ENCODE peak calls at places on chromosomes 11 and 22, in four cellular contexts. V is ovary, L is pancreas, C is mammary epithelial cell. R is an unnamed sample.
A peak's percentile ranks its signal among the peaks of the same experiment; 100 is the strongest.

GRCh38 chr11:10303558-10304363 is 1.1 kb upstream of the ADM start:
- DNase-seq in V (no peak), L (no peak), C (peak; percentile 82), R (peak; percentile 34)

GRCh38 chr22:49907807-49908206 is 10.4 kb downstream of the ALG12 start:
- DNase-seq in V (no peak), L (no peak), C (no peak), R (no peak)

GRCh38 chr22:29668681-29669080 is 51.1 kb upstream of the CABP7 start:
- DNase-seq in C (no peak), V (no peak), L (no peak), R (no peak)

GRCh38 chr22:41668971-41669911 is 19.4 kb downstream of the SNU13 start:
- DNase-seq in V (no peak), C (no peak), L (no peak), R (no peak)

GRCh38 chr11:130037058-130037457 is 32.6 kb upstream of the APLP2 start:
- DNase-seq in C (peak; percentile 93), L (no peak), V (no peak), R (no peak)

GRCh38 chr22:27673839-27674238 is 127.7 kb downstream of the MN1 start:
- DNase-seq in V (no peak), C (no peak), L (peak; percentile 63), R (peak; percentile 59)

GRCh38 chr11:8561461-8561860 is 32.6 kb downstream of the STK33 start:
- DNase-seq in L (no peak), C (no peak), V (no peak), R (no peak)

GRCh38 chr22:21977814-21978213 is 4.8 kb downstream of the TOP3B start:
- DNase-seq in L (no peak), C (no peak), V (no peak), R (peak; percentile 19)

GRCh38 chr11:78339483-78339882 is 78.1 kb downstream of the GAB2 start:
- DNase-seq in C (no peak), L (no peak), V (no peak), R (no peak)

GRCh38 chr11:133787379-133788103 is 57.8 kb downstream of the SPATA19 start:
- DNase-seq in V (no peak), C (no peak), L (peak; percentile 13), R (peak; percentile 74)

GRCh38 chr11:59802639-59803176 is 7.9 kb downstream of the MRPL16 start:
- DNase-seq in V (peak; percentile 16), C (peak; percentile 44), L (peak; percentile 48), R (no peak)

GRCh38 chr11:68504432-68505066 is 44.0 kb downstream of the PPP6R3 start:
- DNase-seq in C (no peak), V (no peak), L (no peak), R (no peak)

GRCh38 chr11:104668797-104669463 is 229.3 kb downstream of the CASP12 start:
- DNase-seq in L (no peak), C (peak; percentile 84), V (no peak), R (no peak)

GRCh38 chr22:40363059-40363458 is 7.3 kb upstream of the SGSM3 start:
- DNase-seq in L (no peak), V (no peak), C (no peak), R (no peak)

GRCh38 chr11:26287067-26287518 is 44.8 kb upstream of the ANO3 start:
- DNase-seq in V (no peak), C (peak; percentile 1), L (no peak), R (no peak)

GRCh38 chr11:89491141-89491690 is at the start of gene NOX4:
- DNase-seq in C (no peak), V (peak; percentile 47), L (peak; percentile 13), R (peak; percentile 68)

GRCh38 chr11:66727883-66728759 is 895 bp downstream of the SPTBN2 start:
- DNase-seq in V (no peak), C (no peak), L (peak; percentile 31), R (no peak)

GRCh38 chr22:40703174-40703573 is 23.9 kb downstream of the MCHR1 start:
- DNase-seq in L (no peak), V (no peak), C (no peak), R (no peak)

GRCh38 chr11:129319201-129319600 is 56.4 kb upstream of the BARX2 start:
- DNase-seq in L (no peak), V (no peak), C (no peak), R (no peak)

GRCh38 chr11:45285931-45286632 is at the start of gene SYT13:
- DNase-seq in L (peak; percentile 73), C (no peak), V (no peak), R (no peak)

GRCh38 chr11:107816028-107816427 is 42.6 kb downstream of the SLC35F2 start:
- DNase-seq in C (no peak), L (no peak), V (no peak), R (no peak)

GRCh38 chr22:26648011-26648497 is 9.3 kb upstream of the MIAT start:
- DNase-seq in L (no peak), V (no peak), C (no peak), R (no peak)

DNA sequence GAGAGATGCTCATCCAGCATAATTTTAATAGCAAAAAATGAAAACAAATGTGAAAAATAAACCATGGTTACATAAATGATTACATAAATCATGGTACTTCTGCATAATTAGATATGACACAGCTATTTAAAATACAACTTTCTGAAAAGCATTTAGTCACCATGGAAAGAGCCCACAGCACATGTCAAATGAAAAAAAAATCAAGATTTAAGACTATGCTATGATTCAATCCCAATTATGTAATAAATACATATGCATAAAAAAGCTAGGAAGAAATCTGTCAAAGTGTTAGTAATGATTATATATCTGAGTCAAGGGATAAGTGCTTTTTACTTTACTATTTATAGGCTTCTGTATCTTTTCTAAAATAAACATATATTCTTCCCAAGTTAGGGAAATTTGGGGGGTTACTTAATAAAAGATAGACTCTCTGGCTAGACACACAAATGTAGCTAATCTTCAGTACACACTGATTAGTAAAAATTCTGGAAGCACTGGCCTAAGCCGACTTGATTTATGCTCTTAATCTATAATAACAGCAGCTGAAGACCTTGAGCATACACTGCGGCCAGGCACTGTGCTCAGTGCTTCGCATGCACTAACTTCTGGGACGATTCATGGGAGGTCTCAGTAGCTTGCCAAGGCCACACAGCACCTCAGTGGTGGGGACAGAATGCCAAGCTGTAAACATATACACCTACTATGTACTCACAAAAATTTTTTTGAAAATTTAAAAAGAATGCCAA is 19.6 kb downstream of the SERPIND1 start:
- DNase-seq in L (no peak), V (no peak), C (no peak), R (no peak)
- H3K4me1 ChIP-seq in L (no peaks in the 10 kb centered on the region), V (peaks cover 9% of the 10 kb centered on the region), C (no peaks in the 10 kb centered on the region), R (no peaks in the 10 kb centered on the region)

DNA sequence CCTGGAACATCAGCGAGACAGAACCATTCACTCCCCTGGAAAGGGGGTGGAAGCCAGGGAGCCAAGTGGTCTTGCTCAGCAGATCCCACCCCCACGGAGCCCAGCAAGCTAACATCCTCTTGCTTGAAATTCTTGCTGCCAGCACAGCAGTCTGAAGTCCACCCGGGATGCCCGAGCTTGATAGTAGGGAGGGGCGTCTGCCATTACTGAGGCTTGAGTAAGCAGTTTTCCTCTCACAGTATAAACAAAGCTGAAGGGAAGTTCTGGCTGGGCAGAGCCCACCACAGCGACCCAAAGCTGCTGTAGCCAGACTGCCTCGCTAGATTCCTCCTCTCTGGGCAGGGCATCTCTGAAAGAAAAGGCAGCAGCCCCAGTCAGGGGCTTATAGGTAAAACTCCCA is 764.8 kb upstream of the LUZP2 start:
- DNase-seq in C (no peak), V (no peak), L (no peak), R (no peak)
- H3K27ac ChIP-seq in C (no peak overlapping the region), V (no peak overlapping the region), L (no peak overlapping the region), R (no peak overlapping the region)

GRCh38 chr11:118628432-118628831 is 21.0 kb downstream of the PHLDB1 start:
- DNase-seq in C (no peak), L (no peak), V (no peak), R (peak; percentile 49)

GRCh38 chr11:118627566-118627965 is 20.2 kb downstream of the PHLDB1 start:
- DNase-seq in C (no peak), V (no peak), L (no peak), R (peak; percentile 44)

GRCh38 chr11:118628861-118629549 is 21.6 kb downstream of the PHLDB1 start:
- DNase-seq in C (no peak), V (no peak), L (no peak), R (no peak)

GRCh38 chr11:118629761-118630661 is 22.6 kb downstream of the PHLDB1 start:
- DNase-seq in V (no peak), L (peak; percentile 42), C (peak; percentile 21), R (no peak)

DNA sequence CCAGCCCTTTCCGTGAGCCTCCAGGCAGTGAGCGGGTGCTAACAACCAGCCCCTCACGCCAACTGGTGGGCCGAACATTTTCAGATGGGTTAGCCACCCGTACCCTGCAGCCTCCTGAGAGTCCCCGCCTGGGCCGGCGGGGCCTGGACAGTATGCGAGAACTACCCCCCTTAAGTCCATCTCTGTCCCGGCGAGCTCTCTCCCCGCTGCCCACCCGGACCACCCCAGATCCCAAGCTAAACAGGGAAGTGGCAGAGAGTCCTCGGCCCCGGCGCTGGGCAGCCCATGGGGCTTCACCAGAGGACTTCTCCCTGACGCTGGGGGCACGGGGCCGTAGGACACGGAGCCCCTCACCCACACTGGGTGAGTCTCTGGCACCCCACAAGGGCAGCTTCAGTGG is 20.6 kb downstream of the PHLDB1 start:
- DNase-seq in L (no peak), C (no peak), V (no peak), R (no peak)
- H3K4me1 ChIP-seq in L (no peaks in the 10 kb centered on the region), C (peaks cover 56% of the 10 kb centered on the region), V (peaks cover 3% of the 10 kb centered on the region), R (peaks cover 43% of the 10 kb centered on the region)

DNA sequence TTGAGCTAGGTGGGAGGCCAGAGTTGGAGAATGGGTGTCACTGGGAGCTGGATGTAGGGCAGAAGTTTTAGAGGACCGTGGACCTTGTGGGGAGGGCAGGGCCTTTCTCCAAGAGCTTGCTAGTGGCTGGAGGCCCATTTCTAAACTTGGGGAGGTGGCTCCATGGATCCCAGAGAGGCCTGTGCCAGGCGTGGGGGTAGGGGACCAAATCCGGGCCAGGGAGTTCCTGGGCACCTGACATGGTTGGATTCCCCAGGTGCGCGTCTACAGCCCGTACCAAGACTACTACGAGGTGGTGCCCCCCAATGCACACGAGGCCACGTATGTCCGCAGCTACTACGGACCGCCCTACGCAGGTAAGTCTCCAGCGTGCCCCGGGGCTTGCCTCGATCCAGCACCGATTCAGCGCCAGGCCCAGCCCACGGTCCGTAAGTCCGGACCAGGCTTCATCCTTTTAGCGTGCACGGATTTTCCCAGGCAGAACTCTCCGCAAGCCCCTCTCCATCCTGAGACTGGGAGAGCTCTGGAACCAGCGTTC is 14.2 kb downstream of the PLEKHB1 start:
- DNase-seq in C (no peak), V (no peak), L (no peak), R (no peak)
- H3K27ac ChIP-seq in C (no peak overlapping the region), V (no peak overlapping the region), L (no peak overlapping the region), R (no peak overlapping the region)

GRCh38 chr22:32831571-32831970 is 30.1 kb downstream of the TIMP3 start:
- DNase-seq in V (no peak), C (no peak), L (no peak), R (no peak)

GRCh38 chr22:32837803-32838202 is 36.3 kb downstream of the TIMP3 start:
- DNase-seq in L (no peak), V (no peak), C (no peak), R (no peak)

GRCh38 chr22:32837142-32837541 is 35.6 kb downstream of the TIMP3 start:
- DNase-seq in V (no peak), L (no peak), C (no peak), R (no peak)

GRCh38 chr22:32839776-32840571 is 38.5 kb downstream of the TIMP3 start:
- DNase-seq in L (no peak), C (no peak), V (peak; percentile 71), R (no peak)

GRCh38 chr22:32836286-32836859 is 34.9 kb downstream of the TIMP3 start:
- DNase-seq in V (no peak), C (no peak), L (no peak), R (no peak)
- H3K4me1 ChIP-seq in V (peaks cover 15% of the 10 kb centered on the region), C (no peaks in the 10 kb centered on the region), L (no peaks in the 10 kb centered on the region), R (peaks cover 28% of the 10 kb centered on the region)

R was measured in psoas muscle.